ENCODE peak calls at places on chromosome 16, in five cellular contexts. Q is tibial artery, I is uterus, V is KBM-7, A is HT-29. U is an unnamed sample.

GRCh38 chr16:3012246-3012645 is 477 bp upstream of the CLDN9 start:
- DNase-seq in Q (no peak), I (no peak), V (no peak), A (peak; percentile 33), U (no peak)

GRCh38 chr16:89341274-89341673 is 123.8 kb downstream of the ZNF778 start:
- DNase-seq in Q (no peak), I (no peak), V (no peak), A (no peak), U (no peak)

GRCh38 chr16:87318158-87318644 is 1.0 kb upstream of the C16orf95 start:
- DNase-seq in Q (no peak), I (no peak), V (no peak), A (peak; percentile 23), U (no peak)

GRCh38 chr16:6545329-6545728 is 787.3 kb upstream of the RBFOX1 start:
- DNase-seq in Q (no peak), I (no peak), V (no peak), A (no peak), U (no peak)

GRCh38 chr16:77212736-77213541 is 13.7 kb downstream of the SYCE1L start:
- DNase-seq in Q (no peak), I (peak; percentile 69), V (peak; percentile 75), A (no peak), U (peak; percentile 80)

GRCh38 chr16:53703590-53704444 is at the start of the genes FTO and RPGRIP1L:
- DNase-seq in Q (peak; percentile 99), I (peak; percentile 99), V (peak; percentile 99), A (peak; percentile 98), U (peak; percentile 95)

GRCh38 chr16:81641403-81642106 is 137.5 kb upstream of the PLCG2 start:
- DNase-seq in Q (no peak), I (no peak), V (no peak), A (no peak), U (no peak)

GRCh38 chr16:52825882-52826281 is 226.8 kb downstream of the CHD9NB start:
- DNase-seq in Q (no peak), I (no peak), V (no peak), A (no peak), U (no peak)

GRCh38 chr16:27374794-27375499 is 27.0 kb upstream of the IL21R start:
- DNase-seq in Q (peak; percentile 55), I (peak; percentile 62), V (peak; percentile 99), A (peak; percentile 84), U (peak; percentile 74)

GRCh38 chr16:50301626-50302471 is 35.5 kb downstream of the ADCY7 start:
- DNase-seq in Q (peak; percentile 74), I (no peak), V (no peak), A (no peak), U (no peak)

GRCh38 chr16:4987580-4988374 is 29.6 kb downstream of the SEC14L5 start:
- DNase-seq in Q (no peak), I (no peak), V (no peak), A (no peak), U (no peak)

GRCh38 chr16:67207857-67208524 is 9.1 kb downstream of the ELMO3 start:
- DNase-seq in Q (no peak), I (no peak), V (no peak), A (no peak), U (no peak)

GRCh38 chr16:27828671-27829070 is 234.8 kb downstream of the GSG1L start:
- DNase-seq in Q (no peak), I (no peak), V (no peak), A (no peak), U (no peak)

GRCh38 chr16:88430185-88430523 is 22.9 kb upstream of the ZFPM1 start:
- DNase-seq in Q (no peak), I (no peak), V (no peak), A (no peak), U (peak; percentile 52)

GRCh38 chr16:48965391-48965790 is 316.2 kb downstream of the CBLN1 start:
- DNase-seq in Q (no peak), I (no peak), V (no peak), A (peak; percentile 31), U (no peak)

GRCh38 chr16:53817117-53817516 is 113.2 kb downstream of the FTO start:
- DNase-seq in Q (no peak), I (peak; percentile 14), V (no peak), A (no peak), U (no peak)

GRCh38 chr16:18932243-18932997 is 6.2 kb upstream of the SMG1 start:
- DNase-seq in Q (peak; percentile 53), I (no peak), V (no peak), A (no peak), U (no peak)

GRCh38 chr16:30335598-30336474 is 19.3 kb downstream of the CD2BP2 start:
- DNase-seq in Q (no peak), I (no peak), V (no peak), A (no peak), U (no peak)

GRCh38 chr16:31350275-31351005 is 4.5 kb upstream of the ITGAX start:
- DNase-seq in Q (peak; percentile 45), I (no peak), V (peak; percentile 48), A (no peak), U (no peak)

GRCh38 chr16:86928517-86929148 is 350.3 kb downstream of the FOXL1 start:
- DNase-seq in Q (no peak), I (no peak), V (no peak), A (no peak), U (peak; percentile 52)

GRCh38 chr16:82583415-82583814 is 43.4 kb upstream of the CDH13 start:
- DNase-seq in Q (no peak), I (no peak), V (no peak), A (no peak), U (no peak)

GRCh38 chr16:57766714-57767348 is 31.3 kb downstream of the KATNB1 start:
- DNase-seq in Q (no peak), I (no peak), V (no peak), A (no peak), U (no peak)

GRCh38 chr16:24858219-24859041 is 12.7 kb downstream of the SLC5A11 start:
- DNase-seq in Q (peak; percentile 31), I (no peak), V (peak; percentile 75), A (peak; percentile 68), U (peak; percentile 66)

GRCh38 chr16:84284168-84284722 is 10.4 kb upstream of the WFDC1 start:
- DNase-seq in Q (peak; percentile 57), I (peak; percentile 65), V (no peak), A (no peak), U (no peak)

GRCh38 chr16:80056334-80056733 is 455.8 kb upstream of the MAF start:
- DNase-seq in Q (peak; percentile 38), I (no peak), V (no peak), A (no peak), U (no peak)

GRCh38 chr16:22670044-22670536 is 143.9 kb upstream of the HS3ST2 start:
- DNase-seq in Q (no peak), I (no peak), V (no peak), A (no peak), U (no peak)

GRCh38 chr16:799948-800833 is at the start of gene GNG13:
- DNase-seq in Q (no peak), I (no peak), V (no peak), A (no peak), U (no peak)

GRCh38 chr16:676565-677297 is 1.3 kb downstream of the RHBDL1 start:
- DNase-seq in Q (no peak), I (no peak), V (no peak), A (peak; percentile 76), U (no peak)

GRCh38 chr16:78925071-78925714 is 675.3 kb downstream of the MAF start:
- DNase-seq in Q (no peak), I (no peak), V (peak; percentile 61), A (peak; percentile 58), U (no peak)

GRCh38 chr16:77877712-77878111 is 89.3 kb downstream of the VAT1L start:
- DNase-seq in Q (no peak), I (no peak), V (no peak), A (no peak), U (no peak)

GRCh38 chr16:4944333-4945281 is 7.7 kb upstream of the PPL start:
- DNase-seq in Q (peak; percentile 94), I (peak; percentile 96), V (peak; percentile 31), A (peak; percentile 96), U (no peak)